ENCODE peak calls at places on chromosomes 3 and 15, in ten cellular contexts. O is activated CD8-positive, alpha-beta memory T cell treated with anti-CD3 and anti-CD28 coated beads for 48 hours; L is stimulated activated CD4-positive, alpha-beta T cell treated with anti-CD3 and anti-CD28 coated beads, Interleukin-2, amount 100 ng/mL, for 48 hours; Q is activated CD4-positive, alpha-beta T cell treated with anti-CD3 and anti-CD28 coated beads for 24 hours; X is Ammon's horn; Y is WERI-Rb-1; H is NCI-H1092 treated with DMSO at 0.1 percent for 48 hours; K is AG09309; V is AG08395; N is hippocampal formation. E is an unnamed sample.

GRCh38 chr3:167078070-167078622 is 302.0 kb downstream of the ZBBX start:
- DNase-seq in O (no peak), L (no peak), Q (no peak), X (no peak), Y (no peak), H (no peak), K (no peak), V (no peak), N (no peak), E (no peak)

GRCh38 chr3:184345678-184346144 is 8.3 kb downstream of the FAM131A start:
- DNase-seq in O (no peak), L (no peak), Q (no peak), X (peak), Y (peak), H (no peak), K (no peak), V (peak), N (peak), E (peak)

GRCh38 chr15:101394654-101395053 is 94.9 kb downstream of the PCSK6 start:
- DNase-seq in O (no peak), L (no peak), Q (no peak), X (no peak), Y (no peak), H (no peak), K (no peak), V (no peak), N (no peak), E (no peak)

GRCh38 chr3:86244897-86245296 is 746.1 kb downstream of the VGLL3 start:
- DNase-seq in O (no peak), L (no peak), Q (no peak), X (no peak), Y (no peak), H (peak), K (no peak), V (no peak), N (no peak), E (no peak)

GRCh38 chr15:29674661-29675533 is 147.4 kb downstream of the TJP1 start:
- DNase-seq in O (no peak), L (no peak), Q (no peak), X (no peak), Y (no peak), H (peak), K (no peak), V (peak), N (no peak), E (peak)

GRCh38 chr15:77826006-77826695 is 193.4 kb upstream of the LINGO1 start:
- DNase-seq in O (no peak), L (no peak), Q (no peak), X (no peak), Y (no peak), H (no peak), K (no peak), V (no peak), N (no peak), E (no peak)

GRCh38 chr3:182533394-182533793 is 259.9 kb upstream of the ATP11B start:
- DNase-seq in O (no peak), L (no peak), Q (no peak), X (no peak), Y (no peak), H (peak), K (no peak), V (no peak), N (no peak), E (no peak)

GRCh38 chr15:79450648-79451047 is 18.5 kb downstream of the MINAR1 start:
- DNase-seq in O (no peak), L (no peak), Q (no peak), X (no peak), Y (no peak), H (no peak), K (no peak), V (no peak), N (no peak), E (no peak)

GRCh38 chr3:120446891-120447668 is 3.7 kb downstream of the FSTL1 start:
- DNase-seq in O (no peak), L (no peak), Q (no peak), X (no peak), Y (no peak), H (no peak), K (no peak), V (no peak), N (no peak), E (no peak)

GRCh38 chr3:155385896-155386295 is 92.4 kb upstream of the STRIT1 start:
- DNase-seq in O (no peak), L (no peak), Q (no peak), X (no peak), Y (no peak), H (no peak), K (no peak), V (no peak), N (no peak), E (no peak)

GRCh38 chr3:58052373-58053273 is 44.4 kb downstream of the FLNB start:
- DNase-seq in O (peak), L (peak), Q (peak), X (peak), Y (no peak), H (no peak), K (peak), V (peak), N (no peak), E (no peak)

GRCh38 chr15:29688981-29689723 is 133.1 kb downstream of the TJP1 start:
- DNase-seq in O (no peak), L (no peak), Q (no peak), X (no peak), Y (no peak), H (no peak), K (no peak), V (no peak), N (no peak), E (no peak)

GRCh38 chr3:105807701-105808100 is 61.1 kb downstream of the CBLB start:
- DNase-seq in O (no peak), L (no peak), Q (no peak), X (no peak), Y (no peak), H (no peak), K (no peak), V (no peak), N (no peak), E (no peak)

GRCh38 chr3:144431134-144431533 is 459.5 kb downstream of the DIPK2A start:
- DNase-seq in O (no peak), L (no peak), Q (no peak), X (no peak), Y (no peak), H (no peak), K (no peak), V (no peak), N (no peak), E (no peak)